ENCODE peak calls at places on chromosomes 3 and 15, in five cellular contexts. A is esophagus squamous epithelium, R is adrenal gland, M is uterus, G is vagina. Z is an unnamed sample.

GRCh38 chr15:94840794-94841587 is 609.6 kb downstream of the MCTP2 start:
- DNase-seq in A (no peak), R (no peak), M (no peak), G (no peak), Z (no peak)

GRCh38 chr3:15651396-15651795 is 49.9 kb downstream of the BTD start:
- DNase-seq in A (no peak), R (no peak), M (no peak), G (no peak), Z (no peak)

GRCh38 chr3:55042591-55042990 is 114.7 kb upstream of the LRTM1 start:
- DNase-seq in A (no peak), R (no peak), M (no peak), G (no peak), Z (no peak)

GRCh38 chr3:8739757-8740508 is 6.3 kb downstream of the CAV3 start:
- DNase-seq in A (no peak), R (no peak), M (no peak), G (no peak), Z (no peak)

GRCh38 chr3:13937131-13937530 is 57.3 kb upstream of the WNT7A start:
- DNase-seq in A (no peak), R (no peak), M (no peak), G (no peak), Z (no peak)

GRCh38 chr15:73454096-73454495 is 11.1 kb downstream of the REC114 start:
- DNase-seq in A (no peak), R (no peak), M (no peak), G (no peak), Z (no peak)

GRCh38 chr3:179452872-179453271 is 1.6 kb upstream of the GNB4 start:
- DNase-seq in A (no peak), R (no peak), M (no peak), G (no peak), Z (no peak)

GRCh38 chr3:124634210-124635168 is 95.8 kb upstream of the UMPS start:
- DNase-seq in A (no peak), R (no peak), M (no peak), G (no peak), Z (no peak)

GRCh38 chr3:62167566-62168262 is 205.6 kb downstream of the FEZF2 start:
- DNase-seq in A (no peak), R (no peak), M (no peak), G (no peak), Z (no peak)

GRCh38 chr3:37922721-37923575 is 61.3 kb downstream of the CTDSPL start:
- DNase-seq in A (no peak), R (peak), M (no peak), G (no peak), Z (no peak)

GRCh38 chr3:41369838-41370237 is 170.5 kb downstream of the CTNNB1 start:
- DNase-seq in A (no peak), R (no peak), M (no peak), G (no peak), Z (no peak)

GRCh38 chr3:18744472-18744871 is 319.3 kb upstream of the SATB1 start:
- DNase-seq in A (no peak), R (no peak), M (no peak), G (no peak), Z (no peak)

GRCh38 chr3:42699511-42699971 is 3.1 kb downstream of the HHATL start:
- DNase-seq in A (no peak), R (no peak), M (no peak), G (peak), Z (no peak)

GRCh38 chr3:43882976-43883680 is 192.4 kb downstream of the ABHD5 start:
- DNase-seq in A (no peak), R (no peak), M (no peak), G (peak), Z (no peak)

GRCh38 chr3:16335364-16335763 is 70.4 kb downstream of the OXNAD1 start:
- DNase-seq in A (no peak), R (no peak), M (no peak), G (no peak), Z (no peak)

GRCh38 chr3:8500208-8500961 is 1.2 kb upstream of the LMCD1 start:
- DNase-seq in A (no peak), R (no peak), M (no peak), G (no peak), Z (no peak)

GRCh38 chr15:77897896-77898406 is 179.6 kb downstream of the TBC1D2B start:
- DNase-seq in A (no peak), R (peak), M (no peak), G (no peak), Z (no peak)

GRCh38 chr3:171108066-171108465 is 81.5 kb upstream of the SLC2A2 start:
- DNase-seq in A (no peak), R (peak), M (no peak), G (no peak), Z (no peak)

GRCh38 chr3:114213669-114214541 is 23.5 kb downstream of the ZNF80 start:
- DNase-seq in A (peak), R (peak), M (no peak), G (no peak), Z (no peak)

GRCh38 chr3:146682176-146682575 is 77.0 kb upstream of the PLSCR5 start:
- DNase-seq in A (no peak), R (no peak), M (no peak), G (no peak), Z (no peak)

GRCh38 chr15:99407716-99408115 is 156.4 kb downstream of the LRRC28 start:
- DNase-seq in A (no peak), R (no peak), M (no peak), G (no peak), Z (no peak)

GRCh38 chr15:77804210-77804609 is 171.5 kb upstream of the LINGO1 start:
- DNase-seq in A (no peak), R (no peak), M (no peak), G (no peak), Z (no peak)

GRCh38 chr3:33980252-33980651 is 181.8 kb downstream of the PDCD6IP start:
- DNase-seq in A (no peak), R (no peak), M (no peak), G (no peak), Z (no peak)

GRCh38 chr3:126127904-126128303 is 44.0 kb upstream of the SLC41A3 start:
- DNase-seq in A (no peak), R (no peak), M (peak), G (peak), Z (no peak)

GRCh38 chr3:107833046-107833445 is 257.8 kb downstream of the CD47 start:
- DNase-seq in A (no peak), R (peak), M (no peak), G (no peak), Z (no peak)

GRCh38 chr3:16520636-16521579 is 7.4 kb upstream of the RFTN1 start:
- DNase-seq in A (no peak), R (no peak), M (no peak), G (no peak), Z (no peak)

GRCh38 chr3:141875893-141876380 is 506 bp upstream of the ATP1B3 start:
- DNase-seq in A (no peak), R (peak), M (peak), G (no peak), Z (peak)

GRCh38 chr15:40323953-40324937 is 753 bp downstream of the INAFM2 start:
- DNase-seq in A (no peak), R (no peak), M (no peak), G (no peak), Z (peak)

GRCh38 chr3:126846316-126846715 is 136.6 kb upstream of the PLXNA1 start:
- DNase-seq in A (no peak), R (no peak), M (no peak), G (no peak), Z (no peak)

GRCh38 chr15:74758736-74759135 is 10.1 kb downstream of the CYP1A2 start:
- DNase-seq in A (no peak), R (no peak), M (no peak), G (no peak), Z (no peak)

GRCh38 chr15:38665586-38665985 is 101.0 kb upstream of the RASGRP1 start:
- DNase-seq in A (no peak), R (no peak), M (no peak), G (no peak), Z (no peak)

GRCh38 chr15:89460048-89460447 is 36.3 kb downstream of the RHCG start:
- DNase-seq in A (no peak), R (no peak), M (no peak), G (no peak), Z (no peak)

GRCh38 chr3:156431334-156432121 is 123.4 kb downstream of the SSR3 start:
- DNase-seq in A (no peak), R (no peak), M (no peak), G (no peak), Z (no peak)

GRCh38 chr3:187889601-187890404 is 144.5 kb upstream of the BCL6 start:
- DNase-seq in A (no peak), R (peak), M (peak), G (no peak), Z (no peak)

GRCh38 chr3:129195731-129196256 is 12.1 kb upstream of the CNBP start:
- DNase-seq in A (no peak), R (peak), M (peak), G (no peak), Z (peak)

GRCh38 chr3:82743196-82743595 is 981.8 kb upstream of the GBE1 start:
- DNase-seq in A (no peak), R (no peak), M (no peak), G (no peak), Z (no peak)

GRCh38 chr15:89743594-89743993 is 7.5 kb downstream of the MESP1 start:
- DNase-seq in A (no peak), R (no peak), M (no peak), G (no peak), Z (no peak)

DNA sequence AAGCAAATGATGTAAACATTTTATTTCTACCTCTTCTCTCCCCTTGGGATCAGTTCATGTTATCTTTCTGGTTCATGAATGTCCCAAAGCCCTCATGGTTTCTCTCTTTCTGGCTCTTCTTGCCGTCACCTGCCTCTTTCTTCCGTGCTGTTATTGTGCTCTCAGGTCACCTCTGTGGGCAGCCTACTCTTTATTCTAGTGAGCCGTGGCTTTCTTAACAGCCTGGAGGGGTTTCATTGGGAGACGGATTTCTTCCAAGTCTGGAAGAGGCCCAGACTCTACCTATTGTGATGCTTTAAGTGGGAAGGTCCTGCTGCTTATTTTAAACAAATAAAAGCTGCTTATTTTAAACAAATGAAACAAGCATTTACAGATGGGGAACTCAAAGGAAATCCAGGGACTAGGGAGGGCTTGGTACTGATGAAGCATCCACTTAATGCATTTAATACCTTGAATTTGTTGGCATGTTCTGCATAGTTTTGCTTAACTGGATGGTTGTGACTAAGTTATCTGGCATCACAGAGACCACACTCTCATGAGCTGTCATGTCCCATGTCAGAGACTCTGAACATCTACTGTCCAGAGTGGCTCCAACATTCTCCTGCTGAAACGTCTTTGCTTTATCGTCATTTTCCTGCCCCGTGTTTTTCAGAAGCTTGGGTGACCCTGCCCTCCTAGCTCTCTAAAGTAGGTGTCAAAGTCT is 443.3 kb downstream of the GABRG3 start:
- DNase-seq in A (no peak), R (no peak), M (no peak), G (no peak), Z (no peak)
- TF ChIP-seq POLR2A in A (no peak), R (no peak), M (no peak), G (no peak), Z (no peak)

GRCh38 chr3:169669816-169670215 is 6.3 kb upstream of the MECOM start:
- DNase-seq in A (no peak), R (no peak), M (no peak), G (no peak), Z (no peak)

GRCh38 chr3:169667380-169667671 is 3.8 kb upstream of the MECOM start:
- DNase-seq in A (no peak), R (no peak), M (no peak), G (no peak), Z (no peak)

GRCh38 chr3:169668081-169668956 is 4.8 kb upstream of the MECOM start:
- DNase-seq in A (no peak), R (no peak), M (no peak), G (no peak), Z (peak)

GRCh38 chr3:169667710-169668080 is 4.2 kb upstream of the MECOM start:
- DNase-seq in A (no peak), R (no peak), M (no peak), G (no peak), Z (no peak)

DNA sequence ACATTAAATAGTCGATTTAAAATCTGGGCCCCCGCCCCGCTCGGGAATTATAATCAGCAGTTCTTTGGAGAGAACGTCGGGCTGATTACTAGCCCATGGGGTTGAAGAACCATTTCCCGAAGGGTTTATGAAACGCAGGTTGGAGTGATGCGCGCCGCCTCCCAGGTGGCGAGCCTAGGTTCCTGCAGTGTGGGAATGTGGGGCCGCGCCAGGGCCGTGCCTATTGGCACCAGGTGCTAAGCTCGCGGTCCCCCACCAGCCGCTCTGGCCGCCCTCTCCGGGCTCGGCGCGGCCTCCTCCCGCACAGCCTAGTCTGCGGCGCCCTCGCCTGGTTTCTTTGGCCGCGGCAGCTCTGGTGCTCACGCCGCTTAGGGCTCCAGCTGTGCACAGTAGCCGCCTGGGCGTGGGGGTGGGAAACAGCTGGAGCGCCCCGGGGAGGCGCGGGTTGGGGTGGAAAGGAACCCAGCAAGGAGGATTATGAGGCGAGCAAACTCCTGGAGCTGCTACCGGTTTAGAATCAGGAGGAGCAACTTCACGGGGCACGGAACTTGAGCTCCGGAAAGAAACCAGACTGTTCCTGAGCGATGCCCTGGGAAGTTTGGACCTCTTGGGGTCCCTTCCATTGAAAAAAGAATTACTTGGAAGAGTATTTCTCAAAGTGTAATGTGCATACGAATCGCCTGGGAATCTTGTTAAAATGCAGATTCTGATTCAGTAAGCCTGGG is 5.6 kb upstream of the MECOM start:
- DNase-seq in A (no peak), R (no peak), M (peak), G (no peak), Z (peak)
- TF ChIP-seq POLR2A in A (no peak), R (no peak), M (no peak), G (no peak), Z (no peak)

GRCh38 chr3:132660056-132660744 is at the start of gene UBA5:
- DNase-seq in A (no peak), R (peak), M (peak), G (no peak), Z (peak)
- TF ChIP-seq POLR2A in A (no peak), R (no peak), M (no peak), G (no peak), Z (peak)

DNA sequence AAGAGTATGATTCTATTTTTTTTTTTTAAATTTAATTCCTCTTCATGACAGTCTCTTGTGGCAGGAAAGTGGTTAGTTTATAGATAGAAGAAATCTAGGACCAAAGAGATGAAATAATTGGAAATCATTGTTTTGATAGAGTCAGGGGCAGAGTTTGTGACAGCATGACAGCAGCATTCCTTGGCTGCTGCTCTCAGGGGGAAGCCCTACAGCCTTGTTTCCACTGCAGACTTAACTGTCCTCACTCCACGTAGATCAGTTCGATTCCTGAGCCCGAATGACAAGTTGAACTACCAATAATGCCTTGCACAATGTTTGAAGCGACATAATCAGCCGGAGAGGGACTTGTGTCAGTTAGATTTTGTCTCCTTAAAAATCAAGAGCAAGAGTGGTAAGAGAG is 189.0 kb upstream of the ICE2 start:
- DNase-seq in A (no peak), R (no peak), M (no peak), G (no peak), Z (no peak)
- TF ChIP-seq POLR2A in A (no peak), R (no peak), M (no peak), G (no peak), Z (no peak)